ENCODE peak calls at places on chromosomes 12 and 14, in seven cellular contexts. Y, C, M, X, A, J and H are unnamed samples.

GRCh38 chr14:65170768-65171251 is 68.5 kb upstream of the MAX start:
- DNase-seq in Y (peak), C (peak), M (no peak), X (peak), A (peak), J (no peak), H (peak)

GRCh38 chr12:65364021-65364420 is 85.5 kb downstream of the MSRB3 start:
- DNase-seq in Y (no peak), C (no peak), M (no peak), X (no peak), A (no peak), J (no peak), H (peak)

GRCh38 chr12:113846275-113846674 is 119.8 kb downstream of the RBM19 start:
- DNase-seq in Y (no peak), C (no peak), M (no peak), X (no peak), A (no peak), J (no peak), H (no peak)

GRCh38 chr14:68596701-68597100 is 196.2 kb downstream of the ZFP36L1 start:
- DNase-seq in Y (no peak), C (no peak), M (no peak), X (no peak), A (no peak), J (no peak), H (no peak)

GRCh38 chr12:71857657-71858056 is 18.1 kb downstream of the TBC1D15 start:
- DNase-seq in Y (no peak), C (no peak), M (no peak), X (no peak), A (no peak), J (no peak), H (no peak)

GRCh38 chr14:68195126-68195525 is 375.5 kb downstream of the RAD51B start:
- DNase-seq in Y (peak), C (no peak), M (no peak), X (no peak), A (no peak), J (no peak), H (no peak)

GRCh38 chr14:89215166-89215940 is 201.7 kb downstream of the FOXN3 start:
- DNase-seq in Y (no peak), C (no peak), M (no peak), X (no peak), A (no peak), J (no peak), H (no peak)

GRCh38 chr12:30746190-30746589 is 8.6 kb downstream of the CAPRIN2 start:
- DNase-seq in Y (no peak), C (no peak), M (no peak), X (no peak), A (no peak), J (no peak), H (no peak)

GRCh38 chr12:114245555-114245954 is 160.4 kb downstream of the TBX5 start:
- DNase-seq in Y (no peak), C (no peak), M (no peak), X (no peak), A (peak), J (no peak), H (peak)

GRCh38 chr12:53200458-53201169 is 6.4 kb downstream of the ITGB7 start:
- DNase-seq in Y (no peak), C (no peak), M (no peak), X (no peak), A (no peak), J (no peak), H (no peak)

GRCh38 chr12:115223322-115223721 is 539.3 kb upstream of the TBX3 start:
- DNase-seq in Y (no peak), C (no peak), M (no peak), X (no peak), A (no peak), J (peak), H (peak)

GRCh38 chr12:121378736-121379135 is 21.2 kb upstream of the RNF34 start:
- DNase-seq in Y (no peak), C (no peak), M (no peak), X (no peak), A (no peak), J (no peak), H (no peak)

GRCh38 chr12:70074510-70074909 is 168.7 kb upstream of the CNOT2 start:
- DNase-seq in Y (peak), C (no peak), M (no peak), X (no peak), A (no peak), J (no peak), H (no peak)

GRCh38 chr14:90062852-90063539 is 1.2 kb downstream of the KCNK13 start:
- DNase-seq in Y (no peak), C (no peak), M (no peak), X (no peak), A (peak), J (no peak), H (no peak)

GRCh38 chr14:68506021-68506644 is 286.7 kb downstream of the ZFP36L1 start:
- DNase-seq in Y (no peak), C (no peak), M (no peak), X (no peak), A (no peak), J (peak), H (peak)

GRCh38 chr12:79063258-79063657 is 198.7 kb downstream of the SYT1 start:
- DNase-seq in Y (peak), C (no peak), M (no peak), X (no peak), A (no peak), J (no peak), H (peak)

GRCh38 chr14:20118795-20119194 is 8.3 kb downstream of the OR4K17 start:
- DNase-seq in Y (no peak), C (no peak), M (no peak), X (no peak), A (no peak), J (no peak), H (no peak)

GRCh38 chr14:88669346-88669745 is 106.5 kb downstream of the ZC3H14 start:
- DNase-seq in Y (no peak), C (no peak), M (no peak), X (no peak), A (no peak), J (no peak), H (no peak)